ENCODE peak calls at places on chromosomes 12 and 14, in six cellular contexts. One of them, this sample, is unnamed.
A peak's percentile ranks its signal among the peaks of the same experiment; 100 is the strongest.

GRCh38 chr12:41967668-41968649 is 176.7 kb downstream of the GXYLT1 start:
- DNase-seq in OCI-M1: no peak
- DNase-seq in A172: peak; percentile 8
- DNase-seq in fibroblast of the conjunctiva: no peak
- DNase-seq in LoVo: no peak
- DNase-seq in fibroblast of lung: no peak
- DNase-seq in this sample: no peak

GRCh38 chr12:123931686-123932321 is 40.8 kb downstream of the CCDC92 start:
- DNase-seq in OCI-M1: no peak
- DNase-seq in fibroblast of lung: no peak
- DNase-seq in LoVo: no peak
- DNase-seq in A172: no peak
- DNase-seq in fibroblast of the conjunctiva: no peak
- DNase-seq in this sample: no peak

GRCh38 chr12:27343255-27344000 is 10.8 kb downstream of the BMAL2 start:
- DNase-seq in fibroblast of the conjunctiva: peak; percentile 38
- DNase-seq in LoVo: peak; percentile 60
- DNase-seq in OCI-M1: no peak
- DNase-seq in A172: peak; percentile 91
- DNase-seq in fibroblast of lung: peak; percentile 86
- DNase-seq in this sample: no peak

GRCh38 chr14:67942311-67942710 is 122.7 kb downstream of the RAD51B start:
- DNase-seq in fibroblast of lung: peak; percentile 83
- DNase-seq in A172: no peak
- DNase-seq in fibroblast of the conjunctiva: no peak
- DNase-seq in LoVo: no peak
- DNase-seq in OCI-M1: no peak
- DNase-seq in this sample: no peak

GRCh38 chr14:104303705-104304425 is 165.5 kb downstream of the KIF26A start:
- DNase-seq in A172: no peak
- DNase-seq in OCI-M1: no peak
- DNase-seq in LoVo: no peak
- DNase-seq in fibroblast of the conjunctiva: no peak
- DNase-seq in fibroblast of lung: no peak
- DNase-seq in this sample: no peak

GRCh38 chr14:36820901-36821300 is 159.2 kb downstream of the PAX9 start:
- DNase-seq in fibroblast of lung: no peak
- DNase-seq in LoVo: no peak
- DNase-seq in fibroblast of the conjunctiva: no peak
- DNase-seq in OCI-M1: no peak
- DNase-seq in A172: no peak
- DNase-seq in this sample: no peak

GRCh38 chr12:125203145-125203765 is 138.0 kb downstream of the AACS start:
- DNase-seq in OCI-M1: peak; percentile 50
- DNase-seq in fibroblast of the conjunctiva: no peak
- DNase-seq in LoVo: peak; percentile 26
- DNase-seq in A172: no peak
- DNase-seq in fibroblast of lung: no peak
- DNase-seq in this sample: no peak

GRCh38 chr12:2456122-2456812 is 338.5 kb upstream of the FKBP4 start:
- DNase-seq in OCI-M1: no peak
- DNase-seq in A172: no peak
- DNase-seq in fibroblast of lung: no peak
- DNase-seq in LoVo: no peak
- DNase-seq in fibroblast of the conjunctiva: no peak
- DNase-seq in this sample: no peak

GRCh38 chr12:95742586-95742985 is 48.0 kb downstream of the NTN4 start:
- DNase-seq in OCI-M1: no peak
- DNase-seq in fibroblast of the conjunctiva: no peak
- DNase-seq in LoVo: no peak
- DNase-seq in A172: no peak
- DNase-seq in fibroblast of lung: no peak
- DNase-seq in this sample: no peak

GRCh38 chr12:85301054-85301453 is 21.0 kb downstream of the ALX1 start:
- DNase-seq in OCI-M1: no peak
- DNase-seq in LoVo: no peak
- DNase-seq in A172: peak; percentile 2
- DNase-seq in fibroblast of the conjunctiva: no peak
- DNase-seq in fibroblast of lung: no peak
- DNase-seq in this sample: no peak

GRCh38 chr14:68790656-68791077 is 2.2 kb downstream of the ZFP36L1 start:
- DNase-seq in fibroblast of lung: no peak
- DNase-seq in LoVo: no peak
- DNase-seq in fibroblast of the conjunctiva: no peak
- DNase-seq in A172: peak; percentile 14
- DNase-seq in OCI-M1: peak; percentile 11
- DNase-seq in this sample: no peak

GRCh38 chr12:118436986-118437385 is 60.6 kb downstream of the SUDS3 start:
- DNase-seq in OCI-M1: no peak
- DNase-seq in fibroblast of lung: no peak
- DNase-seq in LoVo: no peak
- DNase-seq in A172: no peak
- DNase-seq in fibroblast of the conjunctiva: no peak
- DNase-seq in this sample: no peak

GRCh38 chr12:131093971-131094830 is 140.5 kb downstream of the ADGRD1 start:
- DNase-seq in A172: no peak
- DNase-seq in fibroblast of lung: no peak
- DNase-seq in LoVo: no peak
- DNase-seq in fibroblast of the conjunctiva: no peak
- DNase-seq in OCI-M1: no peak
- DNase-seq in this sample: no peak

GRCh38 chr12:23669691-23670090 is 279.8 kb downstream of the SOX5 start:
- DNase-seq in fibroblast of the conjunctiva: no peak
- DNase-seq in fibroblast of lung: no peak
- DNase-seq in LoVo: no peak
- DNase-seq in A172: no peak
- DNase-seq in OCI-M1: peak; percentile 21
- DNase-seq in this sample: no peak

GRCh38 chr12:47741340-47741703 is 16.0 kb upstream of the ENDOU start:
- DNase-seq in fibroblast of the conjunctiva: no peak
- DNase-seq in OCI-M1: peak; percentile 17
- DNase-seq in fibroblast of lung: peak; percentile 12
- DNase-seq in A172: peak; percentile 77
- DNase-seq in LoVo: peak; percentile 38
- DNase-seq in this sample: peak; percentile 24

GRCh38 chr14:90344920-90345557 is 13.3 kb upstream of the NRDE2 start:
- DNase-seq in fibroblast of the conjunctiva: no peak
- DNase-seq in LoVo: no peak
- DNase-seq in A172: no peak
- DNase-seq in fibroblast of lung: no peak
- DNase-seq in OCI-M1: no peak
- DNase-seq in this sample: no peak

GRCh38 chr12:113103756-113104450 is 31.7 kb downstream of the RASAL1 start:
- DNase-seq in LoVo: no peak
- DNase-seq in OCI-M1: no peak
- DNase-seq in A172: no peak
- DNase-seq in fibroblast of the conjunctiva: no peak
- DNase-seq in fibroblast of lung: no peak
- DNase-seq in this sample: no peak

GRCh38 chr14:94005324-94005723 is 8.2 kb downstream of the CCDC197 start:
- DNase-seq in fibroblast of lung: no peak
- DNase-seq in LoVo: no peak
- DNase-seq in fibroblast of the conjunctiva: no peak
- DNase-seq in OCI-M1: peak; percentile 5
- DNase-seq in A172: no peak
- DNase-seq in this sample: no peak

GRCh38 chr12:47744005-47744651 is 14.6 kb downstream of the RAPGEF3 start:
- DNase-seq in fibroblast of the conjunctiva: no peak
- DNase-seq in fibroblast of lung: no peak
- DNase-seq in A172: no peak
- DNase-seq in OCI-M1: peak; percentile 20
- DNase-seq in LoVo: peak; percentile 86
- DNase-seq in this sample: no peak

GRCh38 chr14:100782516-100783320 is 43.2 kb upstream of the MEG3 start:
- DNase-seq in fibroblast of the conjunctiva: no peak
- DNase-seq in LoVo: no peak
- DNase-seq in OCI-M1: no peak
- DNase-seq in A172: no peak
- DNase-seq in fibroblast of lung: no peak
- DNase-seq in this sample: no peak

GRCh38 chr14:104694991-104695659 is 5.7 kb downstream of the INF2 start:
- DNase-seq in LoVo: no peak
- DNase-seq in fibroblast of the conjunctiva: no peak
- DNase-seq in A172: peak; percentile 94
- DNase-seq in OCI-M1: no peak
- DNase-seq in fibroblast of lung: no peak
- DNase-seq in this sample: no peak

GRCh38 chr12:34395056-34396005 is 373.0 kb downstream of the ALG10 start:
- DNase-seq in A172: no peak
- DNase-seq in fibroblast of lung: no peak
- DNase-seq in OCI-M1: no peak
- DNase-seq in LoVo: no peak
- DNase-seq in fibroblast of the conjunctiva: no peak
- DNase-seq in this sample: no peak

GRCh38 chr12:47079894-47080724 is at the start of gene AMIGO2:
- DNase-seq in A172: peak; percentile 85
- DNase-seq in fibroblast of lung: peak; percentile 61
- DNase-seq in OCI-M1: peak; percentile 78
- DNase-seq in fibroblast of the conjunctiva: no peak
- DNase-seq in LoVo: peak; percentile 44
- DNase-seq in this sample: no peak

GRCh38 chr14:73661872-73662271 is 17.1 kb downstream of the DNAL1 start:
- DNase-seq in fibroblast of the conjunctiva: no peak
- DNase-seq in OCI-M1: no peak
- DNase-seq in fibroblast of lung: peak; percentile 3
- DNase-seq in A172: peak; percentile 62
- DNase-seq in LoVo: no peak
- DNase-seq in this sample: no peak

GRCh38 chr12:109592195-109592904 is 18.8 kb downstream of the MVK start:
- DNase-seq in OCI-M1: no peak
- DNase-seq in fibroblast of lung: no peak
- DNase-seq in fibroblast of the conjunctiva: no peak
- DNase-seq in A172: no peak
- DNase-seq in LoVo: no peak
- DNase-seq in this sample: no peak

GRCh38 chr12:78918221-78918620 is 53.6 kb downstream of the SYT1 start:
- DNase-seq in A172: no peak
- DNase-seq in fibroblast of the conjunctiva: no peak
- DNase-seq in LoVo: no peak
- DNase-seq in OCI-M1: no peak
- DNase-seq in fibroblast of lung: no peak
- DNase-seq in this sample: no peak

GRCh38 chr12:22256076-22256475 is 78.4 kb downstream of the ST8SIA1 start:
- DNase-seq in fibroblast of lung: peak; percentile 80
- DNase-seq in LoVo: no peak
- DNase-seq in fibroblast of the conjunctiva: no peak
- DNase-seq in A172: no peak
- DNase-seq in OCI-M1: no peak
- DNase-seq in this sample: no peak

GRCh38 chr12:120759591-120760348 is 34.1 kb downstream of the ACADS start:
- DNase-seq in LoVo: no peak
- DNase-seq in fibroblast of lung: no peak
- DNase-seq in fibroblast of the conjunctiva: no peak
- DNase-seq in OCI-M1: no peak
- DNase-seq in A172: no peak
- DNase-seq in this sample: no peak

GRCh38 chr12:52126605-52127578 is 47.4 kb downstream of the SMIM41 start:
- DNase-seq in fibroblast of the conjunctiva: no peak
- DNase-seq in OCI-M1: no peak
- DNase-seq in LoVo: no peak
- DNase-seq in A172: no peak
- DNase-seq in fibroblast of lung: peak; percentile 31
- DNase-seq in this sample: no peak

GRCh38 chr14:26709019-26709418 is 111.2 kb upstream of the NOVA1 start:
- DNase-seq in OCI-M1: no peak
- DNase-seq in fibroblast of the conjunctiva: no peak
- DNase-seq in LoVo: no peak
- DNase-seq in A172: peak; percentile 19
- DNase-seq in fibroblast of lung: peak; percentile 17
- DNase-seq in this sample: no peak

GRCh38 chr12:40692617-40693502 is 621 bp downstream of the CNTN1 start:
- DNase-seq in fibroblast of lung: no peak
- DNase-seq in A172: no peak
- DNase-seq in LoVo: no peak
- DNase-seq in OCI-M1: no peak
- DNase-seq in fibroblast of the conjunctiva: no peak
- DNase-seq in this sample: no peak

GRCh38 chr12:59383426-59383822 is 212.4 kb upstream of the SLC16A7 start:
- DNase-seq in A172: no peak
- DNase-seq in OCI-M1: peak; percentile 8
- DNase-seq in fibroblast of the conjunctiva: peak; percentile 96
- DNase-seq in LoVo: no peak
- DNase-seq in fibroblast of lung: peak; percentile 95
- DNase-seq in this sample: peak; percentile 95

GRCh38 chr14:100320157-100320856 is 2.8 kb upstream of the SLC25A47 start:
- DNase-seq in OCI-M1: no peak
- DNase-seq in fibroblast of the conjunctiva: no peak
- DNase-seq in fibroblast of lung: no peak
- DNase-seq in A172: no peak
- DNase-seq in LoVo: no peak
- DNase-seq in this sample: no peak

GRCh38 chr12:12294215-12295005 is 27.6 kb upstream of the LRP6 start:
- DNase-seq in LoVo: no peak
- DNase-seq in A172: peak; percentile 6
- DNase-seq in fibroblast of the conjunctiva: no peak
- DNase-seq in OCI-M1: no peak
- DNase-seq in fibroblast of lung: peak; percentile 15
- DNase-seq in this sample: no peak

GRCh38 chr14:103427485-103428443 is 42.5 kb downstream of the MARK3 start:
- DNase-seq in LoVo: no peak
- DNase-seq in A172: peak; percentile 86
- DNase-seq in OCI-M1: peak; percentile 94
- DNase-seq in fibroblast of lung: peak; percentile 87
- DNase-seq in fibroblast of the conjunctiva: peak; percentile 47
- DNase-seq in this sample: peak; percentile 70

This sample was measured in SK-N-MC.